ENCODE peak calls at places on chromosome 1, in six cellular contexts. G, V, L, J, Y and X are unnamed samples. For H3K4me1, the result is how much of the 10 kb centered on the place peaks cover.

GRCh38 chr1:151837841-151838490 is 1.7 kb downstream of the C2CD4D start:
- DNase-seq in V (peak), L (no peak), G (peak), J (no peak), Y (no peak), X (no peak)

GRCh38 chr1:4176841-4177240 is 276.8 kb upstream of the C1orf174 start:
- DNase-seq in G (no peak), Y (no peak), V (no peak), J (no peak), L (peak), X (no peak)

GRCh38 chr1:41144285-41144684 is 97.8 kb downstream of the SCMH1 start:
- DNase-seq in V (no peak), Y (no peak), L (no peak), J (no peak), G (no peak), X (no peak)

GRCh38 chr1:68459796-68460195 is 10.0 kb upstream of the RPE65 start:
- DNase-seq in G (no peak), V (peak), Y (no peak), L (no peak), J (peak), X (no peak)

GRCh38 chr1:21497466-21498061 is 11.7 kb upstream of the ALPL start:
- DNase-seq in V (no peak), Y (no peak), G (peak), L (peak), J (no peak), X (no peak)

GRCh38 chr1:29540801-29541357 is 304.6 kb downstream of the PTPRU start:
- DNase-seq in G (no peak), Y (no peak), V (no peak), J (no peak), L (no peak), X (no peak)

GRCh38 chr1:210446479-210446878 is 117.8 kb downstream of the HHAT start:
- DNase-seq in J (no peak), L (no peak), V (no peak), Y (no peak), G (peak), X (peak)

GRCh38 chr1:116433283-116434257 is 60.5 kb downstream of the ATP1A1 start:
- DNase-seq in J (peak), L (no peak), V (peak), G (peak), Y (no peak), X (no peak)

GRCh38 chr1:1253972-1254666 is 7.6 kb upstream of the C1QTNF12 start:
- DNase-seq in G (no peak), V (no peak), J (no peak), Y (no peak), L (no peak), X (no peak)

GRCh38 chr1:243268751-243269460 is 13.1 kb downstream of the SDCCAG8 start:
- DNase-seq in L (no peak), G (peak), Y (no peak), V (no peak), J (no peak), X (no peak)
- H3K9ac ChIP-seq in L (no peak), G (no peak), Y (no peak), V (no peak), J (no peak), X (no peak)

GRCh38 chr1:174974711-174975111 is 25.0 kb upstream of the CACYBP start:
- DNase-seq in J (no peak), Y (no peak), G (no peak), V (no peak), L (no peak), X (no peak)

GRCh38 chr1:174971902-174972301 is 27.8 kb upstream of the CACYBP start:
- DNase-seq in J (no peak), L (no peak), Y (no peak), G (no peak), V (no peak), X (no peak)

GRCh38 chr1:174969977-174970376 is 29.8 kb upstream of the CACYBP start:
- DNase-seq in G (no peak), L (no peak), J (no peak), V (no peak), Y (no peak), X (no peak)

GRCh38 chr1:174968750-174969244 is 30.9 kb upstream of the CACYBP start:
- DNase-seq in J (peak), V (peak), Y (peak), G (no peak), L (no peak), X (peak)

DNA sequence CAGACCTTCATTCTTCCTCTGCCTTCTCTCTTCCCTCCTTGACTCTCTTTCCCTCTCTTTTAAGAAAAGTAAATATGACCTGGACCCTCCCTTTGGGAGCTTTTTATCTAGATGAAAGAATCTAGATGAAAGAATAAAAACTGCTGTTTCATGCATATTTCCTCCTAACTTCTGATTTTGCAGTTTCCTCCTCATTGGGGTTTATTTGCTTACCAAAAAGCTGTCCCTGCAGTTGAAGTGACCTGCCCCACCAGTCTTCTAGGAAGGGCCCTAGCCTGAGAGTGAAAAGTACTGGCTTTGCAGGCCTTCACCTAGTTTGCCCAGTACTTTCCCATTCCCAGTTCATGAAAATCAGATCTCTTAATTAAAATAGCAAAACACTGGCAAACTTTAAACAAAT is 28.3 kb upstream of the CACYBP start:
- DNase-seq in V (no peak), G (no peak), Y (no peak), L (no peak), J (no peak), X (no peak)
- H3K4me1 ChIP-seq in V (under half), G (under half), Y (under half), L (under half), J (under half), X (under half)

DNA sequence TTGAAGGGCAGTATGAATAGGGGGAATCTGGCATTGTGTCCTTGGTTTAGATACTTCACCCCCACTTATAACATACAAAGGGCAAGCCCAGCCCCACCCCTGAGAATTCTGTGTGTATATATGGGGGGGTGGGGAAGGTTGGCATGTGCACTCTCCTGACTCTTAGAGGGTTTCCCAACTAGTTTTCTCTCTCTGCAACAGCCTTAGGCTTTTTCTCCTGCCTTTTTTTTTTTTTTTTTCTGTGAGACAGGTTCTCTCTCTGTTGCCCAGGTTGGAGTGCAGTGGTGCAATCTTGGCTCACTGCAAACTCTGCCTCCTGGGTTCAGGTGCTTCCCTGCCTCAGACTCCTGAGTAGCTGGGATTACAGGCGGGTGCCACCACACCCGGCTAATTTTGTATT is 2.9 kb upstream of the ZBED6 start:
- DNase-seq in G (no peak), V (no peak), Y (no peak), J (no peak), L (no peak), X (no peak)
- TF ChIP-seq EZH2 in G (no peak), V (no peak), Y (no peak), J (no peak), L (no peak), X (no peak)

DNA sequence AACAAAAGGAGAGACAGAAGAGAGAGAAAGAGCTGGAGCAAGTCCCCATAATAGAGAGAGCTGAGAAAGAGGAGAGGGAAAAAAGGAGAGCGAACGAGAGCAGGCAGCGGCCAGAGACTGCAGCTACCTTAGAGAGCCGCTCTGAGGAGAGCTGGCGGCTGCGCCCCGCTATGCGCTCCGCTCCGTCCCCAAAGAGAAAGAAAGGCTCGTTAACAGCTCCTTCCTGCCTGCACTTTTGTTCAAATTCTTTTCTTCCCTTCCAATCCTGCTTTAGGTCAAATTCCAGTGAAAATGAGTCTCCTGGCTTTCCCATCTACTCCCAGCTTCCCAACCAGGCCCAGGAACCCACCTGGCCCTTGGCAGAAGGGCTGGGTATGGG is 48.2 kb downstream of the DMAP1 start:
- DNase-seq in J (no peak), Y (no peak), V (no peak), L (peak), G (peak), X (no peak)
- H3K9ac ChIP-seq in J (no peak), Y (no peak), V (no peak), L (no peak), G (no peak), X (no peak)

DNA sequence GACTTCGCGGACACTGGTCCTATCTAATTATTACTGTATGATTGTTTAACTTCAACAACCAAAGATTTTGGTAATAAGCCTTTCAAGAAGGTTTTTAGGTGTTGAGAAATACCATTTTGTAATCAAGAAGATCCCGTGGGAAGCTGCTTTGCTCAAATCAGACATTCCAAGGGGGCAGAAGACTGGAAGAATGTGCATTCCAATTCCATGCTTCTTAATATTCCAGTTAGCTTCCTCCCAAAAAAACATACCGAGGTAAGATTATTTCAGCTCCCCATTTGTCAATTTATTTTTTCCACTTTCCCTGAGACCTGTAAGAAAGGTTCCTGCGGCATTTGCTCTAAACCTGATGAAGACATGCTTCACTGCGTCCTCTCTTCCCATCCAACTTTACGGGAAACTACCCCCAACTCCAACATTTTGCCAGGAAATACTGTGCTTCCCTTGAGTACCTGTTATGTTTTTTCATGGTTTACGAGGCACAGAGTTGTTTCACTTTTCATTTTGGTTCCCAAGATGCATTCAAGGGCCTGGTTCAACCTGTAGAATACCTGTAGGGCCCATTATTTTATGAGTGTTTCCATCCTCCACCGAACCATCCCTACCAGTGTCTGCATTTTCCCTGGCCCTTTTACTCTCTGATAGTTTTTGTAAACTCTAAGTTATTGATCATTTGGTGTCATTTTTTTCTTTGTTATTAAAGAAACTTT is 4.0 kb downstream of the CNN3 start:
- DNase-seq in Y (no peak), G (peak), J (no peak), L (no peak), V (peak), X (no peak)
- H3K4me1 ChIP-seq in Y (under half), G (half or more), J (under half), L (under half), V (half or more), X (under half)

GRCh38 chr1:206635080-206635982 is at the start of gene DYRK3:
- DNase-seq in G (peak), V (peak), J (peak), Y (peak), L (peak), X (peak)

GRCh38 chr1:206637605-206638004 is 2.3 kb downstream of the DYRK3 start:
- DNase-seq in J (no peak), L (no peak), Y (no peak), G (no peak), V (peak), X (no peak)

GRCh38 chr1:206633708-206634121 is 1.6 kb upstream of the DYRK3 start:
- DNase-seq in G (peak), L (no peak), Y (no peak), J (peak), V (peak), X (no peak)

GRCh38 chr1:206635983-206636354 is 633 bp downstream of the DYRK3 start:
- DNase-seq in L (no peak), J (peak), V (peak), Y (no peak), G (no peak), X (no peak)

DNA sequence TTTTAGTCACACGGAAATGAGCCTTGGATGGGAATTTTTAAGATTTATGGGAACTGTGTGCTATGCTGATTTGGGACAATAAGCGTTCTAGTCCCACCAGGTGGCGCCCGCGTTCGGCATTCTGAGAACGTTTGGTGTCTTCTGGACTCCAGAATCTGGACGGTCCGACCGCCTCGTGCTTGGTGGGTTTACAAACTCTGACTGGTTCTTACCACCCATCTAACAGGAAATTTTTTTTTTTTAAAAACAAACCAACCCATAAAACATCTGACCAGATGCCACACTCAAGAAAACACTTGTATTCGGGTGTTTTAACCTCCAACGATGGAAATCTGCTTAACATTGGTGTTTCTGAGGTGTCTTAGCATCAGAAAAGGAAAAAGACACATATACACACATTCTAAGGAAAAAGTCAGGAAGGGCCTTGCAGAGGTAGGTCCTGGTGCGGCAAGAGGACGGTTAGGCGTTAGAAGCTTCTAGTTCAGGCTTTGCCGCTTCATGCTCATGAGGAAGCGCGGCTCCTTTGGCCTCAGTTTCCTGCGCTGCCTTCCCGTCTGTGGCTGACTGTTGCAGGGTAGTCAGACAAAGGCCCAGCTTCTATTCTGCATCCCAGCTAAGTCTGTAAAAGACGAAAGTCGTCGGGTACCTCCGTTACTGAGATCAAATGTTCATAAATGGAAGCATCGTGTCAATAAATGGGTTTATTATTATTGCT is 814 bp upstream of the DYRK3 start:
- DNase-seq in Y (no peak), L (peak), G (peak), J (peak), V (peak), X (peak)
- TF ChIP-seq EZH2 in Y (no peak), L (no peak), G (no peak), J (no peak), V (no peak), X (no peak)

GRCh38 chr1:201791775-201792166 is 37.2 kb upstream of the IPO9 start:
- DNase-seq in J (peak), V (peak), G (no peak), Y (no peak), L (no peak), X (no peak)
- H3K9ac ChIP-seq in J (no peak), V (peak), G (no peak), Y (no peak), L (no peak), X (no peak)